ENCODE peak calls at places on chromosome 11, in nine cellular contexts. S is CD8-positive, alpha-beta memory T cell; R is aorta; K is hepatocyte; B is transverse colon; X is pancreas; Q is tibial artery; A is cardiac muscle cell; W is kidney. C is an unnamed sample. For H3K4me1, the result is how much of the 10 kb centered on the place peaks cover.

GRCh38 chr11:12086271-12087074 is 23.9 kb upstream of the MICAL2 start:
- DNase-seq in S (no peak), R (peak), K (peak), B (peak), X (no peak), Q (peak), A (peak), W (peak), C (no peak)

GRCh38 chr11:12066799-12067508 is 43.4 kb upstream of the MICAL2 start:
- DNase-seq in S (no peak), R (peak), K (peak), B (peak), X (no peak), Q (peak), A (peak), W (peak), C (peak)

GRCh38 chr11:113723706-113724246 is 17.7 kb upstream of the TMPRSS5 start:
- DNase-seq in S (no peak), R (no peak), K (no peak), B (no peak), X (no peak), Q (no peak), A (no peak), W (no peak), C (no peak)

GRCh38 chr11:126337121-126337471 is 18.4 kb upstream of the ST3GAL4 start:
- DNase-seq in S (no peak), R (peak), K (no peak), B (no peak), X (no peak), Q (peak), A (no peak), W (no peak), C (no peak)

GRCh38 chr11:60376601-60377000 is 1.7 kb upstream of the MS4A7 start:
- DNase-seq in S (no peak), R (no peak), K (peak), B (no peak), X (no peak), Q (no peak), A (no peak), W (no peak), C (no peak)

GRCh38 chr11:110538154-110538553 is 108.4 kb downstream of the FDX1 start:
- DNase-seq in S (no peak), R (no peak), K (no peak), B (no peak), X (no peak), Q (no peak), A (no peak), W (no peak), C (no peak)

GRCh38 chr11:64577202-64577601 is 13.8 kb upstream of the SLC22A12 start:
- DNase-seq in S (no peak), R (no peak), K (no peak), B (no peak), X (no peak), Q (no peak), A (no peak), W (no peak), C (no peak)

GRCh38 chr11:130181295-130182272 is 22.0 kb downstream of the ST14 start:
- DNase-seq in S (no peak), R (no peak), K (peak), B (peak), X (peak), Q (no peak), A (peak), W (no peak), C (no peak)

GRCh38 chr11:38384568-38384967 is 1786.5 kb upstream of the RAG2 start:
- DNase-seq in S (no peak), R (no peak), K (no peak), B (no peak), X (no peak), Q (no peak), A (no peak), W (no peak), C (no peak)

GRCh38 chr11:76977791-76978190 is 56.4 kb upstream of the B3GNT6 start:
- DNase-seq in S (no peak), R (no peak), K (no peak), B (no peak), X (no peak), Q (no peak), A (no peak), W (no peak), C (no peak)

GRCh38 chr11:27874998-27875397 is 174.7 kb upstream of the BDNF start:
- DNase-seq in S (no peak), R (no peak), K (no peak), B (no peak), X (no peak), Q (no peak), A (peak), W (no peak), C (no peak)

GRCh38 chr11:46119352-46120216 is 1.7 kb downstream of the PHF21A start:
- DNase-seq in S (peak), R (peak), K (peak), B (peak), X (peak), Q (peak), A (peak), W (peak), C (peak)

GRCh38 chr11:8346157-8346755 is 82.6 kb upstream of the LMO1 start:
- DNase-seq in S (no peak), R (peak), K (no peak), B (no peak), X (no peak), Q (no peak), A (no peak), W (peak), C (no peak)

GRCh38 chr11:73549367-73549766 is 48.5 kb downstream of the FAM168A start:
- DNase-seq in S (no peak), R (no peak), K (no peak), B (no peak), X (no peak), Q (no peak), A (no peak), W (no peak), C (no peak)

GRCh38 chr11:95295382-95295781 is 64.4 kb upstream of the SESN3 start:
- DNase-seq in S (no peak), R (no peak), K (no peak), B (no peak), X (no peak), Q (no peak), A (no peak), W (no peak), C (no peak)

DNA sequence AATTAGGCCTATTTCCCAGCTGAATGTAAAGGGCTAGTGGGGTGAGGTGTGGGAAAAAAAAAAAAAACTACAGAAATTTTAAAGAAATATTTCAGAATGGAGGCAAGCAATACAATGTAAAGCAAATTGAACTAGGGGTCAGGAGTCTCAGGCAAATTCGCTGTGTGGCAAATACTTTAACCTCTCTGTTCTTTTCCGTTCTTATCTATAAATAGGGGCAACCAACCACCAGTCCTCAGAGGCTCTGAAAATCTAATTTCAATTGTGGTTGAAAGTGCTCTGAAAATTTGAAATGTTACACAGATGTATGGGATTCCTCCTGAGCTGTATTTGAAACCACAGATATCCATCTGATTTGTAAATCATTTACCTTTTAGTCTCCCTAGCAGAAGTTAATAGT is 6.4 kb downstream of the MPPED2 start:
- DNase-seq in S (no peak), R (no peak), K (no peak), B (no peak), X (no peak), Q (no peak), A (no peak), W (no peak), C (no peak)
- H3K4me1 ChIP-seq in S (under half), R (under half), K (under half), B (under half), X (under half), Q (under half), A (under half), W (under half), C (under half)

GRCh38 chr11:71421392-71421950 is 26.7 kb downstream of the DHCR7 start:
- DNase-seq in S (no peak), R (peak), K (no peak), B (no peak), X (no peak), Q (no peak), A (no peak), W (no peak), C (no peak)

GRCh38 chr11:71423181-71423790 is 24.9 kb downstream of the DHCR7 start:
- DNase-seq in S (no peak), R (no peak), K (no peak), B (no peak), X (no peak), Q (no peak), A (no peak), W (no peak), C (no peak)

GRCh38 chr11:71418643-71419042 is 29.6 kb downstream of the DHCR7 start:
- DNase-seq in S (no peak), R (no peak), K (no peak), B (peak), X (no peak), Q (no peak), A (no peak), W (no peak), C (no peak)

GRCh38 chr11:71425409-71425808 is 22.8 kb downstream of the DHCR7 start:
- DNase-seq in S (no peak), R (no peak), K (no peak), B (no peak), X (no peak), Q (no peak), A (no peak), W (no peak), C (no peak)

DNA sequence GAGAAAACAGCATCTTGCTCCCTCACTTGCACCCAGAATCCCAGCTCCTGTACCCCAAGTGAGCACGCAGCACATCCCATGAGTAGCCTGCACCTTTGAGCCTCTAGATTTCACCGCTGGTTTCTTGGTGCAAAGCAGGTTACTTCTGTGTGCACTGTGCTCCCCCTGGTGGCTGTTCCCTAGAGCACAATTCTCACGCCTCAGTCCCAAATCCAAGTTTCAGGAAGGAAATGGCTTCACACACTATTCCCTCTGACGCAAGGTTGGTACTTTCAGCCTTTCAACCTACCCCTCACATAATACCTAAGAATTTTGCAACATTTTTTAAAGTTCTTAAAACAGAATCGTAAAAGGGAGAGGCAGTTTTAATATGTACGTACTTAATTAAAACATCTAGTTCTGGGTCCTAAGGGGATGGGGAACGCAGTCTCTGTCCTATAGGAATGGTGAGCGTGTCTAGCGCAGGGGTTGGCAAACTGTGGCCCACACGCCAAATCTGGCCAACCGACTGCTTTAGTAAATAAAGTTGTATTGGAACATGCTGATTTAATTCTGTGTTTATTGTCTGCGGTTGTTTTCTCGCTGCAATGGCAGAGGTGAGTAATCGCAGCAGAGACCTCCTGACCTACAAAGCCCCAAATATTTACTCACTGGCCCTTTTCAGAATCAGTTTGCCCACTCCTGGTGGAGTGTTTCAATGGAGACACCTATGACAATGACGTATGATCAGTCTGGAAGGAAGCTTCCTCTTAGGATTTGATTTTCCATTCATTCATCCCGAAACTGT is 27.5 kb downstream of the DHCR7 start:
- DNase-seq in S (no peak), R (no peak), K (peak), B (peak), X (peak), Q (no peak), A (peak), W (no peak), C (no peak)
- H3K4me1 ChIP-seq in S (under half), R (under half), K (under half), B (under half), X (under half), Q (under half), A (under half), W (under half), C (under half)

DNA sequence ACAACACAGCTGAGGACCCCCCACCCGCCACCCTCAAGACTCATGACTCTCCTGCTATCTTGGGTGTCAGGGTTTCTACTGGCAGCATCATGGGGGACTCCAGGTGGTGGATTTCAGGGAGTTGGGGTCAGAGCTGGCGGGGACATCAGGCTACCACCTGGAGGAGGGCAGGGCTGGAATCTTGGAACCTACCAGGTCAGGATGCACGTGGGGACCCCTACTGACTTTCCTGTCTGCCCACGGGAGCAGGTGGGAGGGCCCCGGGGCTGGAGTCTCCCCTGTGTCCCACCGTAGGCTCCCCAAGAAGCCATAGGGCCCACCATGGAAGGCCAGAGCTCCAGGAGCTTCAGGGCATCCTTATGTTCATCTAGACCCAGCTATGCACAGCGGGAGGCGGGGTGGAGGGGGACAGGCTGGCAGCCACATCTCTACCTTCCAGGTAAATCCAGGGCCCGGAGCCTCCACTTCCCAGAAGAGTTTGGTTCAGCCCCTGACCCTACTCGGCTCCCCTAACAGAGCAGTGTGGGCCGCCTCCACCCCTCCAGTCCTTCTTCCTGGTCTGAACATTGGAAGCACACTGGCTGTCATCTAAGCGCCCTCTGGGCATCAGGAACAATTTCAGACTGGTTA is 10.0 kb downstream of the SLC37A2 start:
- DNase-seq in S (no peak), R (no peak), K (no peak), B (no peak), X (no peak), Q (no peak), A (no peak), W (no peak), C (peak)
- H3K4me1 ChIP-seq in S (under half), R (under half), K (under half), B (under half), X (under half), Q (under half), A (under half), W (under half), C (under half)

GRCh38 chr11:133947298-133947905 is 9.4 kb downstream of the IGSF9B start:
- DNase-seq in S (peak), R (no peak), K (peak), B (no peak), X (no peak), Q (no peak), A (peak), W (no peak), C (no peak)
- H3K4me1 ChIP-seq in S (half or more), R (under half), K (under half), B (under half), X (under half), Q (half or more), A (under half), W (under half), C (under half)

GRCh38 chr11:91742155-91742554 is 482.5 kb upstream of the FAT3 start:
- DNase-seq in S (no peak), R (no peak), K (no peak), B (no peak), X (no peak), Q (no peak), A (no peak), W (no peak), C (no peak)
- H3K4me1 ChIP-seq in S (under half), R (under half), K (under half), B (under half), X (under half), Q (under half), A (under half), W (under half), C (under half)

GRCh38 chr11:128492461-128492860 is 94.9 kb downstream of the ETS1 start:
- DNase-seq in S (no peak), R (no peak), K (no peak), B (no peak), X (no peak), Q (no peak), A (peak), W (no peak), C (no peak)

GRCh38 chr11:128491195-128491936 is 96.0 kb downstream of the ETS1 start:
- DNase-seq in S (no peak), R (no peak), K (no peak), B (no peak), X (no peak), Q (no peak), A (no peak), W (no peak), C (no peak)

GRCh38 chr11:128493570-128493965 is 93.8 kb downstream of the ETS1 start:
- DNase-seq in S (no peak), R (no peak), K (no peak), B (no peak), X (no peak), Q (no peak), A (no peak), W (no peak), C (no peak)

GRCh38 chr11:128494418-128495332 is 92.7 kb downstream of the ETS1 start:
- DNase-seq in S (no peak), R (no peak), K (no peak), B (no peak), X (no peak), Q (no peak), A (no peak), W (no peak), C (no peak)

DNA sequence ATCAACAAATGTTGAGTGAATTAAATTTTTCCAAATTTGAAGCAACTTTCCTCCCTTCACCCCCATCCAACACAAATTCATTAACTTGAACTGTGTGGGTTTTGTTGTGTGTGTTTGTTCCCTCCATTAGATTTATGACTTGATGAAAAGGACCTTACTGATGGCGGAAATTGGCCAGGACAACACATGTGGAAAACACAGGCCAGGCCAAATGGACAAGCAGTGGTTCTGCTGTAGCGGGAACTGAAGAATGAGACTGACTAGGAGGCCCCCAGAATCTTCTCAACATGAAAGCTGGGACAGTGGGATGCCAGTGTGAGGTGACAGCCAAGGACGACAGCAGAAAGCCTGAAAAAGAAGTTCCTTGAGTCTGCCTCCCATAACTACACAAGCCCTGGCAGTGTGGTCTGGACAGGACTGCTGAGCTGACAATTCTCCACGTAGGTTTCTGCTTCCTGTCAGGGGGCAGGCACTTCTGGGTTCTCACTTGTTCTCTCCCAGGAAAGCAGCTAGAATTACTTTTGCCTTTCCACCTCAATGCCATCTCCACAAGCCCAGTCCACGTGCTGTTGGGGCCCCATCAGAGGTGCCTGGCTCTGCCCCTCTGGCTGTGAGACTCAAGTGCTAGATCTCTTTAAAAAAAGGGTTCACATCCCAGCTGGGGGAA is 94.3 kb downstream of the ETS1 start:
- DNase-seq in S (peak), R (no peak), K (no peak), B (no peak), X (no peak), Q (no peak), A (no peak), W (no peak), C (no peak)
- H3K4me1 ChIP-seq in S (half or more), R (under half), K (under half), B (under half), X (under half), Q (half or more), A (half or more), W (under half), C (half or more)

DNA sequence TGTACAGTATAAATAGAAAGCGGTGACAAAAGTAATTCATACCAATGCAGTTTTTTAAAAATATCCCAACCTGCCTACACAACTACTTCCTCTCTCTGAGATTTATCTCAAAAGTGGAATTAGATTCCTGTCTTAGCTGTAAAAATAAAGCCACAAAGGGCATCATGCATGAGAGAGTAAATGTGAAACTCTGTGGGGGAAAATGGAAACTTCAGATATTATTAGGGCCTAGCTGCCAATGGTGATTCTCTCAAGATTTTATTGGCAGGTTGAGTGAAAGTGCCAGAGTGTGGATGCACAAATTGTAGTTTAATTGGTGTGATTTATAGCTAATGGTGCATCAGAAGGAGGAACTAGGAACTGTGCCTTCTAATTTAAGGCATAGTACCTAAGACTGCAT is 356.9 kb upstream of the CCDC90B start:
- DNase-seq in S (no peak), R (no peak), K (no peak), B (no peak), X (no peak), Q (no peak), A (no peak), W (no peak), C (no peak)
- H3K4me1 ChIP-seq in S (under half), R (under half), K (under half), B (under half), X (under half), Q (under half), A (under half), W (under half), C (under half)

GRCh38 chr11:765802-766091 is 11.5 kb downstream of the GATD1 start:
- DNase-seq in S (no peak), R (no peak), K (no peak), B (no peak), X (no peak), Q (no peak), A (no peak), W (no peak), C (no peak)

GRCh38 chr11:766106-766940 is 11.0 kb downstream of the GATD1 start:
- DNase-seq in S (no peak), R (no peak), K (no peak), B (no peak), X (no peak), Q (no peak), A (no peak), W (no peak), C (no peak)

GRCh38 chr11:767238-767637 is 10.0 kb downstream of the GATD1 start:
- DNase-seq in S (no peak), R (no peak), K (no peak), B (no peak), X (no peak), Q (no peak), A (no peak), W (no peak), C (no peak)

GRCh38 chr11:765025-765801 is 12.1 kb downstream of the GATD1 start:
- DNase-seq in S (peak), R (peak), K (peak), B (peak), X (peak), Q (no peak), A (peak), W (peak), C (peak)

DNA sequence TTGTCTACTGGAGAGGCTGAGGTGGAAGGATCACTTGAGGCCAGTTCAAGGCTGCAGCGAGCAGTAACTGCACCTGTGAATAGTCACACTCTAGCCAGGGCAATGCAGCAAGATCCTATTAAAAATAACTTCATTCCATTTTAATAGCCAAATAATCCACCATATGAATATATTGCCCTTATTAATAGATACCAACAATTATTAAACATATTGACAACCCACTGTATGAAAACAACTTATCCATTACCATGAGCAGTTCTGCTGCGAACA is 10.4 kb downstream of the GATD1 start:
- DNase-seq in S (no peak), R (no peak), K (no peak), B (no peak), X (no peak), Q (no peak), A (no peak), W (no peak), C (no peak)
- H3K4me1 ChIP-seq in S (under half), R (under half), K (under half), B (under half), X (under half), Q (under half), A (under half), W (under half), C (under half)

C was measured in lower lobe of right lung.